ENCODE peak calls at places on chromosomes 11 and 22, in five cellular contexts. One of them, this sample, is unnamed.

GRCh38 chr11:70270877-70271634 is 566 bp downstream of the PPFIA1 start:
- DNase-seq in astrocyte of the spinal cord: peak
- DNase-seq in endothelial cell: peak
- DNase-seq in GM20000: peak
- DNase-seq in A549: no peak
- DNase-seq in this sample: no peak

GRCh38 chr11:128772814-128773213 is 78.9 kb downstream of the FLI1 start:
- DNase-seq in astrocyte of the spinal cord: no peak
- DNase-seq in endothelial cell: no peak
- DNase-seq in GM20000: no peak
- DNase-seq in A549: no peak
- DNase-seq in this sample: no peak

GRCh38 chr22:42622061-42622710 is 7.5 kb upstream of the POLDIP3 start:
- DNase-seq in astrocyte of the spinal cord: no peak
- DNase-seq in endothelial cell: no peak
- DNase-seq in GM20000: no peak
- DNase-seq in A549: no peak
- DNase-seq in this sample: no peak

GRCh38 chr11:75428989-75429640 is 3.9 kb downstream of the KLHL35 start:
- DNase-seq in astrocyte of the spinal cord: no peak
- DNase-seq in endothelial cell: no peak
- DNase-seq in GM20000: no peak
- DNase-seq in A549: no peak
- DNase-seq in this sample: no peak

GRCh38 chr22:42321908-42322561 is 51.6 kb upstream of the TCF20 start:
- DNase-seq in astrocyte of the spinal cord: no peak
- DNase-seq in endothelial cell: no peak
- DNase-seq in GM20000: no peak
- DNase-seq in A549: no peak
- DNase-seq in this sample: no peak

GRCh38 chr11:67378544-67378943 is 5.1 kb upstream of the CLCF1 start:
- DNase-seq in astrocyte of the spinal cord: no peak
- DNase-seq in endothelial cell: no peak
- DNase-seq in GM20000: no peak
- DNase-seq in A549: no peak
- DNase-seq in this sample: no peak

GRCh38 chr11:6757373-6757967 is 14.3 kb downstream of the OR2AG2 start:
- DNase-seq in astrocyte of the spinal cord: peak
- DNase-seq in endothelial cell: peak
- DNase-seq in GM20000: peak
- DNase-seq in A549: peak
- DNase-seq in this sample: no peak

GRCh38 chr11:43579171-43579918 is 101.2 kb upstream of the HSD17B12 start:
- DNase-seq in astrocyte of the spinal cord: peak
- DNase-seq in endothelial cell: peak
- DNase-seq in GM20000: peak
- DNase-seq in A549: peak
- DNase-seq in this sample: no peak

GRCh38 chr11:28529540-28530410 is 421.6 kb downstream of the METTL15 start:
- DNase-seq in astrocyte of the spinal cord: peak
- DNase-seq in endothelial cell: peak
- DNase-seq in GM20000: peak
- DNase-seq in A549: peak
- DNase-seq in this sample: no peak

GRCh38 chr22:25754527-25755202 is 12.7 kb downstream of the MYO18B start:
- DNase-seq in astrocyte of the spinal cord: peak
- DNase-seq in endothelial cell: no peak
- DNase-seq in GM20000: no peak
- DNase-seq in A549: peak
- DNase-seq in this sample: no peak

DNA sequence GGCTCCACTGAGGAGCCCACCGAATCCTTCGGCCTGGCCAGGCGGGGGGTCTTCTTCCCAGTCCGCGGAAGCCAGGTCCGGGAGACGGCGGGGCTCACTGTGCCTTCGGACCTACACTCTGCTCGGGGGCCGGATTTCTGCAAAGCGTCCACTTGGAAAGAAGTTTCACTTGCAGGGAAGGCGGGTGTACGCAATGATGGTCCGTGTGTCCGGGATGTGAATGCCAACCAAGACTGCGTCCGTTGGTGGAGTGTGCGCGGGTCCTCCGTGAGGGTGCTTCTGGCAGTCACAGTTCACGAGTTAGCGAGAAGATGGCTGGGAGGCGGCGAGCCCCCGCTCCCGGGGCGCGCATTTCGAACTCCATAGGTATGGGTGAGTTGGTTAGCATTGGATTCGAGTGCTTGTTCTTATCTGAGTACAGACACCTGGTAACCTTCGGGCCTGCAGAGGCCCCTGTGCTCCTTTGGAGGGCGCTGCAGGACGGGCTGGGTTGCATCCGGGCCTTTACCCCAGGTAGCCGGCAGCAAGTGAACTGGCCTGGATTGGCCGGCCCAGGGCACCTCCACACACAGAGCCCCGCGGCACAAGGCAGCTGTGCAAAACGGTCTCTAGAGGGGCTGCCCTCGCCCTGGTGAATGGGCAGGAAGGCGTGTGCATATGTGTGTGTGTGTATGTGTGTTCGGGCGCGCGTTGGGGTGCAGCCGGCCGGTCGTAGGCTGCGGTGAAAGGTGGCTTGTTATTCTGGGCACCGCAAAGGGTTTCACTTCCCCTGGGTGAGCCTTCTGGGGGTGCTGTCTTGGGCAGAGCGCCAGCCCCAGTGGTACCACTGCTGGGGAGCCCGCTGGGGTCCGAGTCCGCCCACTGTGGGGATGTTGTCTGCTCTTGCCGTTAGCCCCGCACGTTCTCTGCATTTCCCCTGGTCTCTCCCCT is 13.3 kb upstream of the CYP2R1 start:
- DNase-seq in astrocyte of the spinal cord: peak
- DNase-seq in endothelial cell: peak
- DNase-seq in GM20000: peak
- DNase-seq in A549: peak
- DNase-seq in this sample: no peak
- TF ChIP-seq CTCF in astrocyte of the spinal cord: peak
- TF ChIP-seq CTCF in endothelial cell: peak
- TF ChIP-seq CTCF in GM20000: no peak
- TF ChIP-seq CTCF in A549: no peak
- TF ChIP-seq CTCF in this sample: peak

GRCh38 chr22:43922123-43922522 is 1.5 kb upstream of the PNPLA3 start:
- DNase-seq in astrocyte of the spinal cord: no peak
- DNase-seq in endothelial cell: no peak
- DNase-seq in GM20000: no peak
- DNase-seq in A549: no peak
- DNase-seq in this sample: no peak
- TF ChIP-seq CTCF in astrocyte of the spinal cord: peak
- TF ChIP-seq CTCF in endothelial cell: peak
- TF ChIP-seq CTCF in GM20000: no peak
- TF ChIP-seq CTCF in A549: no peak
- TF ChIP-seq CTCF in this sample: no peak

DNA sequence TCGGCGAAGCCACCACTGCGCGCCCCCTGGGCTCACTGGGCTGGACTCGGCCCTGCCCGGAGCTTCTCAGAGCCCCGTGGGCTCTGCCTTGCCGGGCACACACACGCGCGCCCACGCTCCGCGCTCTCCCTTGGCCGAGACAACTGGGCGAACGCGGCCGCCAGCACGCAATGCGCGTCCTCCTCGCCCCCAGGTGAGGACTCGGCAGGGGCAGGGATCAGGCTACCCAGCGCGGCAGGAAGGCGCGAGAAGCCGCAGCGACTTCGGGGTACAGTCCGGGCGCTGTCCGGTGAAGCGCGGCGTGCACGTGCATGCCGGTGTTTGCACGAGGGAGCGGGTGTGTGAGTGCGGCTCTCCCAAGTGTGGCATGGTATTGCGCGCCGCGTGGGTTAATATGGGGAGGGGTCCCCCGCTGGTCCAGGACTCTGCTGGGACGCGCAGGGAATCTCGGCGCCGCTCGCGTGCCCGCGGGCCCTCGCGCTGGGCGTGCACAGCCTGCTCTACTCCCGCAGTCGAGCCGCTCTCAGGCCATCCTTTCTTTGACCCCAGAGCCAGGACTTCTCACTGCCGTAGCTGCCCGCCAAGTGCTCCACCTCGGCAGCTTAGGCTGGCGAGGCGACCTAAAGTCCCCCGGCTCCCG is 5.5 kb downstream of the WNT7B start:
- DNase-seq in astrocyte of the spinal cord: no peak
- DNase-seq in endothelial cell: no peak
- DNase-seq in GM20000: no peak
- DNase-seq in A549: no peak
- DNase-seq in this sample: no peak
- TF ChIP-seq CTCF in astrocyte of the spinal cord: no peak
- TF ChIP-seq CTCF in endothelial cell: no peak
- TF ChIP-seq CTCF in GM20000: no peak
- TF ChIP-seq CTCF in A549: no peak
- TF ChIP-seq CTCF in this sample: no peak

GRCh38 chr11:34146866-34147265 is 41.4 kb downstream of the NAT10 start:
- DNase-seq in astrocyte of the spinal cord: no peak
- DNase-seq in endothelial cell: no peak
- DNase-seq in GM20000: no peak
- DNase-seq in A549: no peak
- DNase-seq in this sample: no peak
- TF ChIP-seq CTCF in astrocyte of the spinal cord: no peak
- TF ChIP-seq CTCF in endothelial cell: no peak
- TF ChIP-seq CTCF in GM20000: no peak
- TF ChIP-seq CTCF in A549: no peak
- TF ChIP-seq CTCF in this sample: no peak

GRCh38 chr22:36104435-36104834 is 56.1 kb downstream of the APOL3 start:
- DNase-seq in astrocyte of the spinal cord: no peak
- DNase-seq in endothelial cell: no peak
- DNase-seq in GM20000: no peak
- DNase-seq in A549: no peak
- DNase-seq in this sample: no peak
- TF ChIP-seq CTCF in astrocyte of the spinal cord: no peak
- TF ChIP-seq CTCF in endothelial cell: no peak
- TF ChIP-seq CTCF in GM20000: no peak
- TF ChIP-seq CTCF in A549: no peak
- TF ChIP-seq CTCF in this sample: no peak

This sample was measured in type B pancreatic cell.